ENCODE peak calls at places on chromosomes 6 and 20, in ten cellular contexts. F is astrocyte of the cerebellum, Z is upper lobe of right lung, O is lower leg skin, R is tibial nerve, X is AG10803, G is hepatocyte, J is HFF-Myc, K is tibial artery, P is uterus. S is an unnamed sample.

GRCh38 chr6:32984639-32985389 is 16.4 kb downstream of the BRD2 start:
- DNase-seq in F (peak), Z (peak), O (peak), R (peak), X (peak), G (peak), J (peak), K (peak), P (peak), S (peak)

GRCh38 chr6:18241208-18241836 is 23.0 kb downstream of the DEK start:
- DNase-seq in F (no peak), Z (no peak), O (no peak), R (no peak), X (peak), G (no peak), J (no peak), K (no peak), P (no peak), S (no peak)

GRCh38 chr6:39029156-39030011 is 19.2 kb upstream of the GLP1R start:
- DNase-seq in F (no peak), Z (no peak), O (no peak), R (no peak), X (no peak), G (peak), J (no peak), K (no peak), P (no peak), S (no peak)

GRCh38 chr6:45514454-45514853 is 136.7 kb upstream of the SUPT3H start:
- DNase-seq in F (no peak), Z (no peak), O (no peak), R (no peak), X (no peak), G (peak), J (no peak), K (no peak), P (no peak), S (no peak)

GRCh38 chr6:3211681-3212080 is 15.8 kb downstream of the TUBB2B start:
- DNase-seq in F (no peak), Z (no peak), O (no peak), R (no peak), X (peak), G (no peak), J (no peak), K (no peak), P (no peak), S (no peak)

GRCh38 chr6:52417675-52418111 is 2.4 kb upstream of the EFHC1 start:
- DNase-seq in F (peak), Z (no peak), O (no peak), R (no peak), X (peak), G (peak), J (peak), K (no peak), P (no peak), S (no peak)

GRCh38 chr6:24666616-24667377 is at the start of the genes ACOT13 and TDP2:
- DNase-seq in F (peak), Z (peak), O (peak), R (peak), X (peak), G (peak), J (peak), K (peak), P (peak), S (peak)

GRCh38 chr6:41200296-41200900 is 551 bp downstream of the TREML2 start:
- DNase-seq in F (no peak), Z (no peak), O (peak), R (no peak), X (peak), G (no peak), J (no peak), K (no peak), P (no peak), S (no peak)

GRCh38 chr20:39429716-39430115 is 467.6 kb downstream of the DHX35 start:
- DNase-seq in F (no peak), Z (no peak), O (no peak), R (no peak), X (no peak), G (peak), J (no peak), K (no peak), P (no peak), S (no peak)

GRCh38 chr6:139839506-139840156 is 465.2 kb upstream of the CITED2 start:
- DNase-seq in F (no peak), Z (peak), O (peak), R (no peak), X (peak), G (no peak), J (no peak), K (peak), P (no peak), S (no peak)

GRCh38 chr6:128186724-128187123 is 285.9 kb upstream of the THEMIS start:
- DNase-seq in F (no peak), Z (no peak), O (no peak), R (no peak), X (no peak), G (no peak), J (no peak), K (no peak), P (no peak), S (no peak)

GRCh38 chr6:93678841-93679454 is 259.6 kb upstream of the EPHA7 start:
- DNase-seq in F (peak), Z (no peak), O (no peak), R (no peak), X (no peak), G (no peak), J (no peak), K (no peak), P (no peak), S (no peak)

GRCh38 chr20:44468044-44468782 is 7.5 kb upstream of the TTPAL start:
- DNase-seq in F (no peak), Z (no peak), O (no peak), R (no peak), X (no peak), G (no peak), J (no peak), K (no peak), P (no peak), S (no peak)

GRCh38 chr20:44475372-44475693 is 341 bp upstream of the TTPAL start:
- DNase-seq in F (no peak), Z (no peak), O (no peak), R (no peak), X (no peak), G (no peak), J (no peak), K (no peak), P (no peak), S (no peak)

GRCh38 chr20:44467289-44467883 is 8.3 kb upstream of the TTPAL start:
- DNase-seq in F (peak), Z (no peak), O (peak), R (peak), X (no peak), G (peak), J (no peak), K (peak), P (peak), S (no peak)

GRCh38 chr20:44470327-44470726 is 5.3 kb upstream of the TTPAL start:
- DNase-seq in F (no peak), Z (no peak), O (no peak), R (no peak), X (no peak), G (no peak), J (no peak), K (no peak), P (no peak), S (no peak)

GRCh38 chr20:44471481-44471882 is 4.2 kb upstream of the TTPAL start:
- DNase-seq in F (peak), Z (no peak), O (no peak), R (no peak), X (peak), G (peak), J (no peak), K (no peak), P (no peak), S (no peak)
- TF ChIP-seq CTCF in F (peak), Z (peak), O (no peak), R (no peak), X (peak), G (peak), J (peak), K (no peak), P (no peak), S (peak)

GRCh38 chr20:49671429-49671828 is 42.2 kb downstream of the B4GALT5 start:
- DNase-seq in F (no peak), Z (no peak), O (no peak), R (no peak), X (no peak), G (no peak), J (no peak), K (no peak), P (no peak), S (no peak)

GRCh38 chr20:49672109-49672681 is 41.5 kb downstream of the B4GALT5 start:
- DNase-seq in F (no peak), Z (no peak), O (no peak), R (no peak), X (no peak), G (no peak), J (no peak), K (no peak), P (no peak), S (no peak)

GRCh38 chr20:49675368-49676151 is 38.1 kb downstream of the B4GALT5 start:
- DNase-seq in F (no peak), Z (no peak), O (no peak), R (no peak), X (no peak), G (peak), J (no peak), K (no peak), P (no peak), S (no peak)

GRCh38 chr20:49676581-49677291 is 36.9 kb downstream of the B4GALT5 start:
- DNase-seq in F (no peak), Z (no peak), O (peak), R (no peak), X (peak), G (no peak), J (no peak), K (no peak), P (no peak), S (no peak)

GRCh38 chr20:49674383-49675352 is 39.0 kb downstream of the B4GALT5 start:
- DNase-seq in F (peak), Z (no peak), O (no peak), R (no peak), X (peak), G (peak), J (peak), K (no peak), P (no peak), S (no peak)
- H3K4me3 ChIP-seq in F (no peak), Z (no peak), O (no peak), R (no peak), X (no peak), G (no peak), J (no peak), K (no peak), P (no peak), S (no peak)

GRCh38 chr20:52191436-52192295 is at the start of gene ZFP64:
- DNase-seq in F (peak), Z (peak), O (peak), R (peak), X (peak), G (peak), J (no peak), K (peak), P (peak), S (peak)
- TF ChIP-seq CTCF in F (peak), Z (peak), O (no peak), R (peak), X (peak), G (peak), J (peak), K (peak), P (peak), S (peak)

GRCh38 chr6:27237089-27237723 is 10.3 kb upstream of the PRSS16 start:
- DNase-seq in F (no peak), Z (no peak), O (no peak), R (no peak), X (peak), G (peak), J (peak), K (no peak), P (no peak), S (no peak)

GRCh38 chr6:27239258-27239657 is 8.2 kb upstream of the PRSS16 start:
- DNase-seq in F (no peak), Z (no peak), O (no peak), R (no peak), X (no peak), G (no peak), J (no peak), K (no peak), P (no peak), S (no peak)

GRCh38 chr6:27238010-27238983 is 9.2 kb upstream of the PRSS16 start:
- DNase-seq in F (no peak), Z (no peak), O (no peak), R (no peak), X (no peak), G (no peak), J (no peak), K (no peak), P (no peak), S (no peak)

GRCh38 chr6:27230758-27231111 is 16.8 kb upstream of the PRSS16 start:
- DNase-seq in F (no peak), Z (no peak), O (no peak), R (no peak), X (no peak), G (no peak), J (no peak), K (no peak), P (no peak), S (no peak)

DNA sequence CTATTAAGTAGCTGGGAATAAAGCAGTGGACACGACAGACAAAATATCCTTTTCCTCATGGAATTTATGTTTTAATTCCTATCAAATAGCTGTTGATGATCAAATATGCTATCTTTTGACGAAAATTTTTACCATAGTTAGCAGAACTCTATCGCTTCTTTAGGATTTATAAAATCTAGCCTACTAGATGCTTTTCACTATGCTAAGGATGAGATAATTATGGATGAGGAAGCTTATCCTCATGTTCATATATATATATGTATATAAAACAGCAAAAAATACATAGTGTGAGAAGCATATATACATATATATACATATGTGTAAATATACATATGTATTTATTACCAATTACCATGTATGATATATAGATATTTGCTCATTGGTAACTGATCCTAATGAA is 12.9 kb upstream of the PRSS16 start:
- DNase-seq in F (no peak), Z (no peak), O (no peak), R (no peak), X (no peak), G (no peak), J (no peak), K (no peak), P (no peak), S (no peak)
- H3K4me3 ChIP-seq in F (no peak), Z (no peak), O (no peak), R (no peak), X (no peak), G (peak), J (peak), K (no peak), P (no peak), S (peak)

GRCh38 chr6:82353848-82354247 is 9.8 kb upstream of the TPBG start:
- DNase-seq in F (no peak), Z (no peak), O (no peak), R (no peak), X (no peak), G (no peak), J (no peak), K (no peak), P (no peak), S (no peak)
- TF ChIP-seq CTCF in F (no peak), Z (no peak), O (no peak), R (no peak), X (no peak), G (no peak), J (no peak), K (no peak), P (no peak), S (no peak)

GRCh38 chr6:31861150-31861549 is 1.5 kb downstream of the NEU1 start:
- DNase-seq in F (no peak), Z (no peak), O (no peak), R (no peak), X (no peak), G (peak), J (no peak), K (no peak), P (no peak), S (no peak)
- H3K4me3 ChIP-seq in F (no peak), Z (no peak), O (no peak), R (no peak), X (no peak), G (no peak), J (no peak), K (no peak), P (no peak), S (no peak)

S was measured in AG04450.